ENCODE peak calls at places on chromosomes 1 and 21, in four cellular contexts. Z is lower lobe of right lung, J is WERI-Rb-1, A is astrocyte. P is an unnamed sample.

GRCh38 chr1:29793101-29793546 is 556.8 kb downstream of the PTPRU start:
- DNase-seq in Z (peak), J (peak), A (peak), P (peak)

GRCh38 chr1:198734323-198735008 is 95.6 kb downstream of the PTPRC start:
- DNase-seq in Z (no peak), J (no peak), A (no peak), P (no peak)

GRCh38 chr21:43195131-43196021 is 26.6 kb downstream of the CRYAA start:
- DNase-seq in Z (no peak), J (peak), A (no peak), P (peak)

GRCh38 chr1:156647351-156647750 is 5.4 kb downstream of the BCAN start:
- DNase-seq in Z (no peak), J (no peak), A (no peak), P (no peak)

GRCh38 chr1:235999259-235999925 is 65.5 kb downstream of the NID1 start:
- DNase-seq in Z (no peak), J (no peak), A (peak), P (no peak)

GRCh38 chr1:153791856-153792253 is 16.6 kb downstream of the SLC27A3 start:
- DNase-seq in Z (no peak), J (peak), A (peak), P (no peak)

GRCh38 chr1:150150511-150151021 is 850 bp downstream of the PLEKHO1 start:
- DNase-seq in Z (peak), J (peak), A (no peak), P (peak)

GRCh38 chr1:55965981-55966461 is 613.3 kb downstream of the PLPP3 start:
- DNase-seq in Z (no peak), J (no peak), A (peak), P (no peak)

GRCh38 chr1:172325562-172325961 is 94.9 kb upstream of the C1orf105 start:
- DNase-seq in Z (no peak), J (no peak), A (peak), P (no peak)

GRCh38 chr1:193070395-193070753 is 11.0 kb downstream of the RO60 start:
- DNase-seq in Z (no peak), J (no peak), A (no peak), P (no peak)

GRCh38 chr21:38379171-38379570 is 119.1 kb downstream of the ERG start:
- DNase-seq in Z (no peak), J (no peak), A (no peak), P (no peak)

GRCh38 chr1:117001254-117001927 is at the start of gene CD101:
- DNase-seq in Z (no peak), J (no peak), A (no peak), P (no peak)

GRCh38 chr1:198771562-198772153 is 132.8 kb downstream of the PTPRC start:
- DNase-seq in Z (no peak), J (peak), A (peak), P (peak)